ENCODE peak calls at places on chromosomes 1 and 21, in eight cellular contexts. E, T, H, C, U, I, A and M are unnamed samples.

GRCh38 chr1:67889466-67889865 is 56.2 kb upstream of the GNG12 start:
- DNase-seq in U (no peak), I (no peak), T (no peak), C (no peak), E (no peak), A (no peak), H (no peak), M (no peak)

GRCh38 chr1:147243228-147243685 is 773 bp downstream of the CHD1L start:
- DNase-seq in H (no peak), C (peak; percentile 28), U (peak; percentile 56), I (no peak), E (peak; percentile 49), A (peak; percentile 92), T (no peak), M (no peak)

GRCh38 chr1:92486251-92487077 is at the start of gene GFI1:
- DNase-seq in T (no peak), U (peak; percentile 53), I (no peak), A (no peak), E (peak; percentile 23), C (no peak), H (no peak), M (peak; percentile 11)

GRCh38 chr1:54153548-54154439 is 994 bp upstream of the CDCP2 start:
- DNase-seq in A (no peak), E (peak; percentile 55), U (peak; percentile 90), T (peak; percentile 79), C (peak; percentile 33), H (peak; percentile 80), I (no peak), M (no peak)

GRCh38 chr1:1088036-1088800 is 14.1 kb upstream of the RNF223 start:
- DNase-seq in I (no peak), U (no peak), C (peak; percentile 13), H (no peak), T (no peak), A (no peak), E (no peak), M (no peak)

GRCh38 chr21:14114251-14114650 is 96.5 kb downstream of the LIPI start:
- DNase-seq in I (no peak), U (no peak), E (no peak), C (no peak), A (no peak), T (no peak), H (no peak), M (no peak)

GRCh38 chr1:181588631-181589030 is 105.3 kb downstream of the CACNA1E start:
- DNase-seq in A (no peak), H (no peak), I (no peak), C (no peak), U (no peak), T (no peak), E (no peak), M (no peak)

GRCh38 chr1:215905493-215906095 is 338.5 kb downstream of the KCTD3 start:
- DNase-seq in T (no peak), I (no peak), A (no peak), H (no peak), C (no peak), E (no peak), U (no peak), M (no peak)

GRCh38 chr1:2298685-2299673 is 70.9 kb downstream of the SKI start:
- DNase-seq in T (no peak), I (no peak), U (no peak), C (no peak), A (no peak), E (no peak), H (no peak), M (no peak)

GRCh38 chr1:7808253-7808844 is 24.3 kb downstream of the PER3 start:
- DNase-seq in U (no peak), C (no peak), H (no peak), T (no peak), I (peak; percentile 44), E (no peak), A (no peak), M (no peak)

GRCh38 chr21:46069719-46070279 is 28.1 kb upstream of the COL6A2 start:
- DNase-seq in U (peak; percentile 37), I (no peak), A (no peak), C (no peak), T (no peak), E (no peak), H (no peak), M (no peak)

GRCh38 chr1:47963568-47963973 is 33.6 kb downstream of the TRABD2B start:
- DNase-seq in T (peak; percentile 81), H (peak; percentile 74), A (no peak), I (no peak), C (no peak), U (peak; percentile 91), E (peak; percentile 44), M (no peak)

GRCh38 chr1:157105988-157106812 is 6.6 kb upstream of the ETV3L start:
- DNase-seq in H (peak; percentile 66), E (no peak), U (no peak), T (no peak), I (peak; percentile 40), C (no peak), A (no peak), M (peak; percentile 28)

GRCh38 chr1:22750671-22751016 is 40.0 kb downstream of the EPHB2 start:
- DNase-seq in A (no peak), C (no peak), E (no peak), U (no peak), H (no peak), T (no peak), I (no peak), M (no peak)

DNA sequence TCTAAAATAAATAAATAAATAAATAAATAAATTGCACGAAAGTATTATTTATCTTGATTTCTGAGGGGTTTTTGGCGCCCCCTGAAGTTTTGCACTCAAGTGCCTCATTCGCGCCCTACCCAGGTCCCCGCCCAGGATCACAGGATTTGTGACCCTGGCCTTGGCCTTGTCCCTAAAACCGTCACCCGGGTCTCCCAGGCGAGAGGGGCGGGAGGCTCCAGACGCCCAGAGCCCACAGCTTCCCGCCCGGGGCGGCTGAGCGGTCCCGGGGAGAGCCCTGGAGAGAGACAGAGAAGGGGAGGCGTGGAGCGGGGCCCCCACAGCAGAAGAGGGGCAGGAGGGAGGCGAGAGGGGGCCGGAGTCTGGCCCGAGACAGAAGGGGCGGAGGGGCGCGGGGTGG is 91.8 kb upstream of the CASZ1 start:
- DNase-seq in U (no peak), C (no peak), E (no peak), A (no peak), H (no peak), T (no peak), I (no peak), M (no peak)
- TF ChIP-seq CTCF in U (no peak), C (no peak), E (no peak), A (no peak), H (no peak), T (no peak), I (no peak), M (no peak)

GRCh38 chr1:3536796-3537195 is 74.5 kb downstream of the MEGF6 start:
- DNase-seq in T (no peak), C (no peak), A (no peak), E (no peak), H (no peak), I (no peak), U (no peak), M (no peak)

GRCh38 chr1:3534803-3535637 is 76.3 kb downstream of the MEGF6 start:
- DNase-seq in I (no peak), T (peak; percentile 67), A (no peak), E (no peak), C (no peak), U (no peak), H (no peak), M (no peak)

GRCh38 chr1:3536395-3536794 is 74.9 kb downstream of the MEGF6 start:
- DNase-seq in C (no peak), T (no peak), H (no peak), U (no peak), I (no peak), A (no peak), E (no peak), M (no peak)

GRCh38 chr1:3535732-3536131 is 75.6 kb downstream of the MEGF6 start:
- DNase-seq in T (no peak), H (no peak), E (no peak), A (no peak), U (no peak), C (no peak), I (no peak), M (no peak)

DNA sequence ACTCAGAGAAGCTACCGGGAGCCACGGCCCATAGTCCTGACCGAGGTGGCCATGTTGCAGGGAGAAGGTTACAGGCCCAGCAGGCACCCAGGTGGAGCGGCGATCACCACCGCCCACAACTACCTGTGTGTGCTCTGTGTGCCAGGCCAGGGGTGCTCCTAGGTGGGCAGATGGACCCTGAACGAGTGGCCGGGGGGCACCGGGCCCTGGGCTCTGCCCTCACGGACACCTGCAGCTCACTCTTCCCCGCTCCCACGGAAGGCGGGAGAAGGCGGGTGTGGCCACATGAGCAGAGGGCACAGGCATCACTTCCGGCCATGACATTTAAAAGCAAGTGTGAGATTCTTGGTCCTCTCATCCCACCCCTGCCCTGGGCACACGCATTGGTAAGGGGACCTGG is 73.9 kb downstream of the MEGF6 start:
- DNase-seq in A (no peak), E (no peak), U (no peak), C (no peak), I (no peak), T (no peak), H (no peak), M (no peak)
- TF ChIP-seq POLR2A in A (no peak), E (no peak), U (no peak), C (no peak), I (no peak), T (no peak), H (no peak), M (no peak)

DNA sequence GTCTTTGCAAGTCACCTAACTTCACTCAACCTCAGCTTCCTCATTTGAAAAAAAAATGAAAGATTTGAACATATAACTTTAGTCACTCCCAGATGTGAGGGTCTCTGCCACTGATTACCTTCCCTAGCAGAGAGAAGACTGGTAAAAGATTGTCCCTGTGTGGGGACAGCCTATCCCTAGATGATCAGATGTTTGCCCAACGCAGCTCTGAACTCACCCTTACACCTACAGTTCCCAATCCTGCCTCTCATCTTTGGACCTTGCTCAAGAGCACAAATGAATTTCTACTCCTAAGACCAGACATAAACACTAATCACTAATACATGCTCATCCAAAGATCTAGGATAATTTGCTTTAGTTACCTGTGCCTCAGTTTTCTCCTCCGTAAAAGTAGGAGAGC is 25.2 kb upstream of the DUSP23 start:
- DNase-seq in U (no peak), I (no peak), E (no peak), T (no peak), C (no peak), A (no peak), H (no peak), M (no peak)
- H3K4me1 ChIP-seq in U (peaks cover 70% of the 10 kb centered on the region), I (peaks cover 11% of the 10 kb centered on the region), E (no peaks in the 10 kb centered on the region), T (no peaks in the 10 kb centered on the region), C (no peaks in the 10 kb centered on the region), A (peaks cover 2% of the 10 kb centered on the region), H (no peaks in the 10 kb centered on the region), M (peaks cover 7% of the 10 kb centered on the region)

DNA sequence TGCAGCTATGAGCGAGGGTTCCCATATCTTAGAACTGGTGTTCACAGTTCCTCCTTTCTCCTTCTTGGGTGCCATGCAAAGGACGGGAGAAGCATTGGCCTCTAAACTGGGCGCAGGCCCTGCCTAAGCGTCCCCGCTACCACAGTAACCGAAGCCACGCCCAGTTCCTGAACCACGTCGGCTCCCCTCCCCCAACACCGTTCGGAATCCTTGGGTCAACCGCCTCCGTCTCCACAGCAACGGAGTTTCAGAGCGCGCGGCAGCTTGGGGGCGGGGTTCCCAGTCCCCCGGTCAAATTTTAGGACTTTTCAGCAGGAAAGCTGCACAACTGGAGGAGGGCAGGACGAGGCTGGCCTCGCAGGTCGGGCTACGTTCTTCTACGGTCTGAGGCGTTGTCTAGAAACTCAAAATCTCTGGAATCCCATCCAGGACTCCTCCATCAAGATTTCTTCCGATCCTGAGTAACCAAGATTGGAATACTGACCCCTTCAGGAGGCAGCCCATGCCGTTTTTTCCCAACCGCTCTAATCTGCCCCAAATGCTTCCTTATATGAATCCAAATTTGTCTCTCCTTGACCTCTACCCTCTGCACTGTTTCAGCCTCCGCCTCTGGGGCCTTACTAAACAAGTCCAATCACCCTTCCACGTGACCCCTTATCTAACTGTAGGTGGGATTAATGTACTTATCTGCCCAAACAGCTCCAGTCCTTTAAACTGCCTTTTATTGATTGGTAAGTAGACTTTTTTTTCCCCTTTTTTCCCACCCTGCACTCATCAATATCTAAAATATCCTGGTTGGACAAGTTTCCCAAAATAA is at the start of gene SPAG17:
- DNase-seq in A (no peak), I (peak; percentile 53), E (peak; percentile 89), C (peak; percentile 64), T (peak; percentile 7), U (peak; percentile 59), H (no peak), M (peak; percentile 79)
- TF ChIP-seq CTCF in A (no peak), I (peak; percentile 15), E (no peak), C (no peak), T (no peak), U (peak; percentile 5), H (no peak), M (no peak)